ENCODE peak calls at places on chromosomes 5 and 9, in nine cellular contexts. W is activated effector memory CD4-positive, alpha-beta T cell treated with Interleukin-2 at 50 U/mL for 16 hours; S is colonic mucosa; K is hippocampal formation; X is cardiac muscle cell; M is PC-3; F is iPS-NIHi11; L is fibroblast of lung; C is stimulated activated naive CD4-positive, alpha-beta T cell. R is an unnamed sample.

GRCh38 chr9:70618784-70619183 is 204.3 kb upstream of the KLF9 start:
- DNase-seq in W (no peak), S (no peak), K (no peak), X (no peak), M (no peak), F (no peak), L (no peak), C (no peak), R (no peak)

GRCh38 chr9:38244971-38245370 is 147.5 kb upstream of the ALDH1B1 start:
- DNase-seq in W (no peak), S (no peak), K (no peak), X (no peak), M (peak; percentile 42), F (no peak), L (no peak), C (no peak), R (no peak)

GRCh38 chr5:95130951-95131350 is 153.9 kb downstream of the MCTP1 start:
- DNase-seq in W (no peak), S (no peak), K (no peak), X (no peak), M (no peak), F (no peak), L (peak; percentile 8), C (no peak), R (no peak)

GRCh38 chr9:88969646-88970373 is 21.5 kb upstream of the S1PR3 start:
- DNase-seq in W (no peak), S (no peak), K (no peak), X (no peak), M (no peak), F (no peak), L (no peak), C (no peak), R (no peak)

GRCh38 chr9:15101046-15101445 is 190.8 kb upstream of the FREM1 start:
- DNase-seq in W (no peak), S (no peak), K (no peak), X (peak; percentile 79), M (no peak), F (no peak), L (no peak), C (no peak), R (no peak)

GRCh38 chr5:113760486-113760885 is 247.0 kb downstream of the YTHDC2 start:
- DNase-seq in W (no peak), S (no peak), K (no peak), X (no peak), M (no peak), F (peak; percentile 19), L (peak; percentile 57), C (no peak), R (no peak)

GRCh38 chr5:158952951-158953350 is 146.8 kb downstream of the EBF1 start:
- DNase-seq in W (no peak), S (no peak), K (no peak), X (no peak), M (no peak), F (no peak), L (no peak), C (no peak), R (no peak)

GRCh38 chr9:35690447-35691324 is 961 bp upstream of the TPM2 start:
- DNase-seq in W (peak; percentile 9), S (peak; percentile 73), K (peak; percentile 17), X (peak; percentile 93), M (peak; percentile 20), F (peak; percentile 77), L (peak; percentile 83), C (peak; percentile 50), R (peak; percentile 67)

GRCh38 chr5:115381911-115382662 is 85.6 kb upstream of the CCDC112 start:
- DNase-seq in W (no peak), S (no peak), K (no peak), X (no peak), M (no peak), F (no peak), L (no peak), C (no peak), R (no peak)

GRCh38 chr5:150168864-150169263 is 2.3 kb downstream of the CDX1 start:
- DNase-seq in W (no peak), S (peak; percentile 55), K (no peak), X (no peak), M (no peak), F (no peak), L (no peak), C (no peak), R (no peak)

GRCh38 chr9:79471577-79472543 is 99.9 kb upstream of the TLE4 start:
- DNase-seq in W (no peak), S (peak; percentile 60), K (peak; percentile 57), X (peak; percentile 65), M (peak; percentile 66), F (peak; percentile 9), L (peak; percentile 38), C (peak; percentile 14), R (peak; percentile 18)

GRCh38 chr5:122586351-122586750 is 188.5 kb upstream of the SNX2 start:
- DNase-seq in W (no peak), S (no peak), K (no peak), X (peak; percentile 45), M (no peak), F (no peak), L (peak; percentile 64), C (no peak), R (no peak)

GRCh38 chr5:163770625-163771024 is 265.2 kb downstream of the MAT2B start:
- DNase-seq in W (no peak), S (no peak), K (no peak), X (no peak), M (no peak), F (no peak), L (no peak), C (no peak), R (no peak)

GRCh38 chr9:76545191-76545590 is 86.2 kb downstream of the GCNT1 start:
- DNase-seq in W (no peak), S (peak; percentile 64), K (no peak), X (no peak), M (no peak), F (no peak), L (no peak), C (no peak), R (no peak)

GRCh38 chr5:112418412-112419049 is 546 bp downstream of the EPB41L4A start:
- DNase-seq in W (no peak), S (peak; percentile 25), K (no peak), X (peak; percentile 7), M (no peak), F (peak; percentile 23), L (no peak), C (no peak), R (no peak)

GRCh38 chr5:17737087-17737486 is 102.8 kb downstream of the TAF11L14 start:
- DNase-seq in W (no peak), S (no peak), K (no peak), X (no peak), M (peak; percentile 53), F (no peak), L (no peak), C (no peak), R (no peak)

GRCh38 chr5:159041754-159042153 is 58.0 kb downstream of the EBF1 start:
- DNase-seq in W (no peak), S (no peak), K (no peak), X (peak; percentile 27), M (no peak), F (no peak), L (peak; percentile 84), C (no peak), R (no peak)

GRCh38 chr9:100492952-100493351 is 20.0 kb downstream of the TMEFF1 start:
- DNase-seq in W (no peak), S (no peak), K (peak; percentile 28), X (peak; percentile 63), M (peak; percentile 8), F (no peak), L (peak; percentile 50), C (no peak), R (peak; percentile 46)